ENCODE peak calls at places on chromosomes 4 and X, in five cellular contexts. F, X, O, Q and N are unnamed samples.

GRCh38 chrX:47854474-47854873 is 17.8 kb downstream of the ZNF81 start:
- DNase-seq in F (peak; percentile 50), X (peak; percentile 16), O (peak; percentile 10), Q (no peak), N (peak; percentile 12)

GRCh38 chr4:168386002-168386401 is 67.5 kb upstream of the DDX60 start:
- DNase-seq in F (no peak), X (no peak), O (no peak), Q (no peak), N (no peak)

GRCh38 chr4:133151301-133151680 is 2.2 kb downstream of the PCDH10 start:
- DNase-seq in F (peak; percentile 66), X (no peak), O (peak; percentile 25), Q (no peak), N (peak; percentile 39)

GRCh38 chr4:84159767-84160166 is 339.3 kb downstream of the NKX6-1 start:
- DNase-seq in F (peak; percentile 37), X (no peak), O (peak; percentile 43), Q (no peak), N (peak; percentile 44)

GRCh38 chrX:28756647-28757046 is 169.4 kb downstream of the IL1RAPL1 start:
- DNase-seq in F (no peak), X (no peak), O (no peak), Q (no peak), N (no peak)

GRCh38 chrX:70044541-70045245 is 5.0 kb downstream of the AWAT2 start:
- DNase-seq in F (no peak), X (no peak), O (no peak), Q (no peak), N (no peak)

GRCh38 chrX:105228602-105229001 is 8.1 kb upstream of the TEX13A start:
- DNase-seq in F (no peak), X (no peak), O (no peak), Q (no peak), N (no peak)

GRCh38 chr4:2064276-2064991 is 5.3 kb downstream of the NAT8L start:
- DNase-seq in F (no peak), X (no peak), O (no peak), Q (peak; percentile 40), N (no peak)

GRCh38 chrX:16517206-16517605 is 132.8 kb upstream of the S100G start:
- DNase-seq in F (no peak), X (peak; percentile 9), O (no peak), Q (no peak), N (no peak)

GRCh38 chr4:17492058-17492741 is 19.7 kb downstream of the QDPR start:
- DNase-seq in F (no peak), X (no peak), O (no peak), Q (no peak), N (no peak)

GRCh38 chr4:22500128-22500611 is 15.7 kb downstream of the ADGRA3 start:
- DNase-seq in F (no peak), X (peak; percentile 10), O (no peak), Q (no peak), N (no peak)

GRCh38 chr4:13653356-13653755 is 25.8 kb upstream of the BOD1L1 start:
- DNase-seq in F (no peak), X (no peak), O (no peak), Q (no peak), N (no peak)

GRCh38 chr4:112231779-112232713 is at the start of gene AP1AR:
- DNase-seq in F (peak; percentile 94), X (peak; percentile 84), O (peak; percentile 90), Q (peak; percentile 87), N (peak; percentile 93)
- TF ChIP-seq CTCF in F (peak; percentile 69), X (peak; percentile 56), O (peak; percentile 19), Q (no peak), N (peak; percentile 43)

GRCh38 chr4:24742335-24742734 is 53.0 kb upstream of the SOD3 start:
- DNase-seq in F (no peak), X (no peak), O (no peak), Q (no peak), N (no peak)

GRCh38 chr4:24741915-24742314 is 53.5 kb upstream of the SOD3 start:
- DNase-seq in F (no peak), X (no peak), O (no peak), Q (no peak), N (no peak)

GRCh38 chr4:24745172-24745895 is 50.0 kb upstream of the SOD3 start:
- DNase-seq in F (no peak), X (no peak), O (no peak), Q (no peak), N (no peak)

GRCh38 chr4:24743931-24744330 is 51.4 kb upstream of the SOD3 start:
- DNase-seq in F (peak; percentile 25), X (no peak), O (no peak), Q (no peak), N (no peak)

DNA sequence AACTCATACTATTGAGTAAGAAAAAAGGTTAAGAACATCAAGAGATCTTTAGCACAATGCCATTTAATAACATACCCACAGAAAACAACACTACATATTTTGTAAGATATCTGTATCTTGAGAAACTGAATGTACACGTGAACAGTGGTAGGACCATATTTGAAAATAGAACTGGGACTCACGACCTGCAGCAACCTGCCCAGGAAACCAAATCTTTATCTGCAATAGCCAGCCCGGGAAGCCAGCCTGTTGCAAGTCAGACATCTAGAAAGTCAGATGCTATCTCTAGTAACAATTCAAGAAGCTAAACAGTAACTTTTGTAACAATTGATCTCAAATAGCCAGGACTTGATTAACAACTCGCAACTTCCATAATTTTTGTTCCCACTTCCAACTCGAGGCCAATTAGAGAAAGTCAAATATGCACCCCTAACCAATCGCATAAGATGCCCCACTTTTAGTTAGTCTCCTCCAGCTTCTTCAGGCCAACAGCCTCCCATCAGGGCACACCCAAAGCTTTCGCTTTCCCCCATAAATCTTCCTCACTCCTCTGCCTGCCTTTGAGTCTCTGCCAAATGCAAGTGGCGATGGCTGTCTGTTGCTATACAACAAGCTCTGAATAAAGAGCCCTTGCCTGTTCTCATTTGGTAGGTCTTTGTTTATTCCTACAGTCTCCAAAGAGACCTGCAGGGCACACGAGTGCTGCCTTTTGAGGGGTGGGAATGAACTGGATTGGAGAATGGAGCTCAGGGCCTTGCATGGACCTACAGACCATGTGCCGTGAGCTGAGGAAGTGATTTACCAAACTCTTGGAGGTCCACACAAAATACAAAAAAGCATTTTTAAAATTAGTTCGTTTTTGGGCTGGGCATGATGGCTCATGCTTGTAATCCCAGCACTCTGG is 52.3 kb upstream of the SOD3 start:
- DNase-seq in F (no peak), X (no peak), O (no peak), Q (no peak), N (no peak)
- TF ChIP-seq CTCF in F (no peak), X (no peak), O (no peak), Q (no peak), N (no peak)

DNA sequence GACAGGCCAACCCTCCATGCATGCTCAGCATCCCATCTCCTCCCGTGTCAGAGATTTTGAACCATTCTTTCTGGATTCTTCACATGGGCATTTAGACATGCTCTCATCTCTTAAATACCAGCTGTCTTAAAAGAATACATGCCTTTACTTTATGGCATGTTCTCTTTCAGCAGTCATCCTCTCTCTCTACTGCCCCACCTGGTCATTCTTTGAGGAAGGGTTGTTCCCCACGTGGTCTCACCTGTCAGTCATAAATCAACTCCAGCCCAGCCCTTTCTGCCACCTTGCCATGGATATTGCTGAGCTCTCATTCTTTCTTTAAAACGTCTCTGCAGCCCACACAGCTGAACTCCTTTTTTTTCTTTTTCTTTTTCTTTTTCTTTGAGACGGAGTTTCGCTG is 111.3 kb downstream of the ARHGAP10 start:
- DNase-seq in F (peak; percentile 47), X (no peak), O (no peak), Q (no peak), N (peak; percentile 26)
- TF ChIP-seq CTCF in F (peak; percentile 56), X (no peak), O (peak; percentile 18), Q (no peak), N (no peak)

DNA sequence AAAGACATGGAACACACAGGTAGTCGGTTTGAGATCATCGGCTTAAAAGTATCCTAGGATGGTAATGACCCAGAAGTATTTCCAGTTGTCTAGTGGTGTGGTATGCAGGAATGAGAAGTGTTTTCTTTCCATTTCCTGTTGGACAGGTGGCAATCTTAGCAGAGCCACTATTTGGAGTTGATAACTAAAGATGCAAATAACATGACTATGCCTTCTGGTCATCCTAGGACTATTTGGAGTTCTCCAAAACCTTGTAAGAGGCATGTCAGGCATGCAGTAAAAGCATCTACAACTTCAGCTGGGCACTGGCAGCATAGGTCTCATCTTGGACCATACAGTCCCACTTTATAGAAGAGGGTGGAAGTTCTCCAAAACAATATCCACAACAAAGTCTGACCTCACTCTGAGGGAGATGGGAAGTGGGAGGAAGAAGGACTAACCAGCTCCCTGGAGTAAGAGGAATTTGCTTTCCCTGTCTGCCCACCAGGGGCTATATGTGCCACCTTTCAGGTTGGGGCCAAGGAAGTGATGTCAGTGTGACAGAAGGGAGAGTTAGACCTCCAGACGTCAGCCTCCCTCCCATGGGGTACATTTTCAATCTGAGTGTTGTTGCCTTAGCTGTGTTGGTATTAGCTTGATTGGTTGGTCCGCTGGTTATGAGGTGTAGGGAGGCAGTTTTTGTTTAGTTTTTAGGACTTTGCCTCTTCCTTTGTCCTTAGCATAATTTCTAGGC is 101.2 kb upstream of the MYOZ2 start:
- DNase-seq in F (no peak), X (no peak), O (peak; percentile 9), Q (no peak), N (no peak)
- TF ChIP-seq CTCF in F (peak; percentile 19), X (no peak), O (no peak), Q (no peak), N (no peak)

GRCh38 chr4:10437735-10438134 is 19.5 kb downstream of the ZNF518B start:
- DNase-seq in F (no peak), X (no peak), O (no peak), Q (no peak), N (no peak)
- TF ChIP-seq CTCF in F (no peak), X (no peak), O (no peak), Q (no peak), N (no peak)

DNA sequence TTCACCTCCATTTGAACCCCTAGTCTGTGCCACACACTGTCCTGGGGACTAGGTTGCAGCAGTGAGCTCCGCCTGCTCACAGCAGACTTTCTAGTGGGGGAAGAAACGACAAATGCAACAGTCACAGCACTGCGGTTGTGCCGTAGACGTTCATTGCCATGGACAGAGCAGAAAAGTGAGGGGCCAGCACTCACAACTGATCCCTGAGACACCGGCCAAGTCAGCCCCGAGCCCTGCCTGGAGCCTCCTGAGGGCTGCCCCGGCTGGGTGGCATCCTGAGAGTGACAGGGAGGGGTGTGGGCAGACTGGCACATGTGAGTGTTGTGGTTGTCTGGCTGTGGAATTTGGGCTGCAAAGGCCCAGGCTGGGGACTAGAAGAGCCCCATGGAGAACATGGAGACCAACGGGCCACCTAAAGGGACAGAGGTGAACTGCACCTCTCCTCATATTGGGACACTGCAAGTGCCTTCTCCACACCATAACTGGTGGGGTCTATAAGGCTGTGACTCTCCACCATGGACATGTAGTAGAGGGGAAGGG is 4.6 kb downstream of the DUSP9 start:
- DNase-seq in F (peak; percentile 56), X (no peak), O (no peak), Q (no peak), N (no peak)
- TF ChIP-seq CTCF in F (peak; percentile 71), X (peak; percentile 11), O (peak; percentile 31), Q (peak; percentile 16), N (peak; percentile 32)